ENCODE peak calls at places on chromosomes 2 and 18, in six cellular contexts. C, U, L, B, M and I are unnamed samples.
A peak's percentile ranks its signal among the peaks of the same experiment; 100 is the strongest.

GRCh38 chr2:152755029-152755428 is 36.6 kb downstream of the ARL6IP6 start:
- DNase-seq in C (peak; percentile 20), U (no peak), L (no peak), B (peak; percentile 10), M (no peak), I (peak; percentile 2)

GRCh38 chr2:107358362-107358761 is 468.3 kb upstream of the RGPD4 start:
- DNase-seq in C (no peak), U (no peak), L (no peak), B (no peak), M (no peak), I (peak; percentile 70)

GRCh38 chr2:159497256-159497655 is 119.1 kb downstream of the BAZ2B start:
- DNase-seq in C (no peak), U (no peak), L (no peak), B (peak; percentile 86), M (no peak), I (peak; percentile 63)

GRCh38 chr2:241391892-241392665 is 36.0 kb downstream of the FARP2 start:
- DNase-seq in C (peak; percentile 63), U (peak; percentile 28), L (no peak), B (peak; percentile 71), M (peak; percentile 9), I (no peak)

GRCh38 chr2:241064802-241065354 is 37.2 kb downstream of the MTERF4 start:
- DNase-seq in C (peak; percentile 19), U (no peak), L (no peak), B (no peak), M (no peak), I (no peak)

GRCh38 chr2:237471457-237472186 is 15.4 kb upstream of the MLPH start:
- DNase-seq in C (peak; percentile 66), U (peak; percentile 58), L (no peak), B (peak; percentile 43), M (peak; percentile 24), I (no peak)

GRCh38 chr2:191218292-191218898 is 26.8 kb upstream of the MYO1B start:
- DNase-seq in C (peak; percentile 48), U (peak; percentile 41), L (no peak), B (peak; percentile 71), M (peak; percentile 71), I (no peak)

GRCh38 chr18:57984490-57985109 is 59.4 kb upstream of the NEDD4L start:
- DNase-seq in C (no peak), U (no peak), L (no peak), B (no peak), M (no peak), I (no peak)

GRCh38 chr18:31438402-31438801 is 9.1 kb upstream of the DSG3 start:
- DNase-seq in C (no peak), U (no peak), L (no peak), B (no peak), M (no peak), I (no peak)

GRCh38 chr18:26293982-26294381 is 67.7 kb downstream of the TAF4B start:
- DNase-seq in C (no peak), U (no peak), L (no peak), B (no peak), M (no peak), I (no peak)

GRCh38 chr2:24939353-24939752 is 19.3 kb upstream of the ADCY3 start:
- DNase-seq in C (no peak), U (no peak), L (no peak), B (no peak), M (no peak), I (no peak)

GRCh38 chr2:20986540-20986939 is 57.3 kb downstream of the APOB start:
- DNase-seq in C (no peak), U (peak; percentile 16), L (no peak), B (no peak), M (no peak), I (no peak)

GRCh38 chr18:9878095-9878494 is 7.7 kb upstream of the TXNDC2 start:
- DNase-seq in C (no peak), U (no peak), L (no peak), B (no peak), M (no peak), I (no peak)

GRCh38 chr2:10125842-10126596 is 3.5 kb downstream of the RRM2 start:
- DNase-seq in C (no peak), U (no peak), L (no peak), B (no peak), M (no peak), I (no peak)

GRCh38 chr2:10124538-10125045 is 2.1 kb downstream of the RRM2 start:
- DNase-seq in C (peak; percentile 53), U (peak; percentile 31), L (no peak), B (peak; percentile 84), M (peak; percentile 60), I (no peak)

GRCh38 chr2:10120938-10121574 is 1.5 kb upstream of the RRM2 start:
- DNase-seq in C (no peak), U (peak; percentile 32), L (no peak), B (peak; percentile 15), M (no peak), I (no peak)

GRCh38 chr2:10122500-10123280 is at the start of gene RRM2:
- DNase-seq in C (peak; percentile 92), U (peak; percentile 94), L (peak; percentile 91), B (peak; percentile 85), M (peak; percentile 89), I (no peak)

GRCh38 chr2:10123281-10123680 is 742 bp downstream of the RRM2 start:
- DNase-seq in C (no peak), U (no peak), L (no peak), B (no peak), M (no peak), I (no peak)
- H3K4me3 ChIP-seq in C (no peak overlapping the region), U (peak overlapping the region; percentile 65), L (peak overlapping the region; percentile 74), B (peak overlapping the region; percentile 78), M (peak overlapping the region; percentile 94), I (peak overlapping the region; percentile 74)

DNA sequence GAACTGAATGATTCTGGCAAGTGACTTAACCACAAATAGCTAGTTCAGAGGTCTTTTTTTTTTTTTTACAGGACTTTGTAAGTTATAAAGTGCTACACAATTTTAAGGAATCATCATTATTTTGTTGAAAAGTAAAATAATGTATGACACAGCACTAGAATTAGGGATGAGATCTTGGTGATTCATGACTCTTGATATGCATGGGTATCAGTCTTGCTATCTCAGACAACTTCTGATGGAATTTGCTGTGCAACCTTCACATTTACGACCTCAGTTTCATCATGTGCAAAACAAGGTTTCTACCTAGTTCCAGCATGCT is 18.3 kb upstream of the ROCK2 start:
- DNase-seq in C (no peak), U (no peak), L (no peak), B (no peak), M (no peak), I (no peak)
- H3K4me3 ChIP-seq in C (no peak overlapping the region), U (no peak overlapping the region), L (no peak overlapping the region), B (no peak overlapping the region), M (no peak overlapping the region), I (no peak overlapping the region)

GRCh38 chr18:79400591-79401381 is 5.1 kb downstream of the NFATC1 start:
- DNase-seq in C (no peak), U (no peak), L (peak; percentile 16), B (no peak), M (no peak), I (no peak)

GRCh38 chr18:79400091-79400590 is 4.4 kb downstream of the NFATC1 start:
- DNase-seq in C (peak; percentile 71), U (peak; percentile 73), L (peak; percentile 78), B (peak; percentile 20), M (no peak), I (no peak)

GRCh38 chr18:79397288-79397829 is 1.6 kb downstream of the NFATC1 start:
- DNase-seq in C (no peak), U (no peak), L (no peak), B (no peak), M (no peak), I (no peak)

GRCh38 chr18:79397830-79398761 is 2.4 kb downstream of the NFATC1 start:
- DNase-seq in C (no peak), U (no peak), L (peak; percentile 15), B (no peak), M (no peak), I (no peak)

GRCh38 chr18:79399275-79400081 is 3.7 kb downstream of the NFATC1 start:
- DNase-seq in C (no peak), U (no peak), L (peak; percentile 21), B (no peak), M (no peak), I (no peak)
- H3K4me3 ChIP-seq in C (peak overlapping the region; percentile 83), U (peak overlapping the region; percentile 71), L (peak overlapping the region; percentile 92), B (peak overlapping the region; percentile 58), M (peak overlapping the region; percentile 31), I (peak overlapping the region; percentile 41)

GRCh38 chr2:184346338-184346862 is 251.9 kb upstream of the ZNF804A start:
- DNase-seq in C (no peak), U (no peak), L (no peak), B (no peak), M (no peak), I (no peak)

GRCh38 chr2:184357033-184357432 is 241.3 kb upstream of the ZNF804A start:
- DNase-seq in C (no peak), U (no peak), L (no peak), B (no peak), M (no peak), I (no peak)

GRCh38 chr2:184351126-184351525 is 247.2 kb upstream of the ZNF804A start:
- DNase-seq in C (no peak), U (no peak), L (no peak), B (no peak), M (no peak), I (no peak)
- H3K4me3 ChIP-seq in C (no peak overlapping the region), U (no peak overlapping the region), L (no peak overlapping the region), B (no peak overlapping the region), M (no peak overlapping the region), I (no peak overlapping the region)

DNA sequence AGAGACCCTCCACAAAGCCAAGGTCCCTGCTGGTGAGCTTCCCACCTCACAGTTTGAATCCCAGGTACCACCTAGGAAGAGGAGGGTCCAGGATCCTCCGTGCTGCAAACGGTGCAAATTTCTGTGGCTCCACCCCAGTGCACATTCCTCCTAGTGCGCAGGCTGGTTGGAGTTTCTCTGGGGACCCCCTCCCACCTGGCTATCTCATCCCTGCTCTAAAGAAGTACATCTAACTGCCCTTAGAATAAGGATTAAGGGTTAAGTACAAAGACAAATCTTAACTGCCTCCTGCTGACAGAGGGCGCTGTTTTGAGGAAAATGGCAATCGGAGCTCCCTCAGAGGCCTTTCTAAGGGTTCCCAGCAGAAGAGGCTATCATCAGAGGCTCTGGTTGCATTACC is 109.6 kb upstream of the FSIP2 start:
- DNase-seq in C (no peak), U (peak; percentile 51), L (no peak), B (peak; percentile 2), M (peak; percentile 4), I (no peak)
- H3K4me3 ChIP-seq in C (no peak overlapping the region), U (no peak overlapping the region), L (no peak overlapping the region), B (no peak overlapping the region), M (no peak overlapping the region), I (no peak overlapping the region)

DNA sequence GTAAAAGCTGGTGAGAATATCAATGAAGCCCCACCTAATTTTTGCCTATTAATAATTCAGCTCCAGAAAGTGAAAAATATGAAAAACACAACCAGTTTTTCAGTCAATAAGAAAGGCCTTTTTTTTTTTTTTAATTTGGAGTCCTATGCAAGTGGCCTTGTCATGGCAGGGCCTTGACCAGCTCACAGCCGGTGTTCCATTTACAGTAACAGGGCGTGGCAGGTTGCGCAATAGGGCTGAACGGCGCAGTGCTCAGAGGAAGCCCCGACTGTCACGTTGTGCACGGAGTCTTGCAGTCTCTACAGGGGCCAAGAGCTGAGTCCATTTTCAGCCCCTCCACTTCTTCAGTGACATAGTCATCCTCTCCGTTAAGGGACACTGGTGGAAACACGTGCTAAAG is 184.1 kb upstream of the FN1 start:
- DNase-seq in C (peak; percentile 33), U (peak; percentile 22), L (peak; percentile 53), B (no peak), M (no peak), I (no peak)
- H3K4me3 ChIP-seq in C (no peak overlapping the region), U (no peak overlapping the region), L (no peak overlapping the region), B (no peak overlapping the region), M (peak overlapping the region; percentile 30), I (no peak overlapping the region)